ENCODE peak calls at places on chromosomes 11 and 22, in eight cellular contexts. D is brain microvascular endothelial cell, N is AG04450, K is astrocyte of the spinal cord, G is cardiac fibroblast, E is body of pancreas, C is fibroblast of mammary gland, Y is fibroblast of lung. A is an unnamed sample.
A peak's percentile ranks its signal among the peaks of the same experiment; 100 is the strongest.

GRCh38 chr11:68436162-68436888 is 24.2 kb upstream of the PPP6R3 start:
- DNase-seq in N (no peak), Y (no peak), G (no peak), E (no peak), C (no peak), D (no peak), K (no peak), A (no peak)

GRCh38 chr11:66720223-66720898 is 8.7 kb downstream of the SPTBN2 start:
- DNase-seq in G (peak; percentile 17), N (no peak), K (peak; percentile 81), D (peak; percentile 47), E (peak; percentile 98), C (peak; percentile 12), Y (peak; percentile 18), A (peak; percentile 86)

GRCh38 chr22:20494978-20495860 is at the start of gene KLHL22:
- DNase-seq in E (peak; percentile 25), Y (peak; percentile 33), C (peak; percentile 26), G (no peak), N (no peak), K (peak; percentile 53), D (no peak), A (no peak)

GRCh38 chr22:22995166-22995565 is 75.2 kb upstream of the GNAZ start:
- DNase-seq in C (no peak), E (no peak), K (no peak), Y (no peak), G (no peak), N (no peak), D (no peak), A (no peak)

GRCh38 chr11:132177106-132177505 is 806.7 kb downstream of the NTM start:
- DNase-seq in D (peak; percentile 62), E (no peak), G (peak; percentile 68), C (peak; percentile 43), N (peak; percentile 27), Y (peak; percentile 72), K (peak; percentile 71), A (peak; percentile 22)

GRCh38 chr11:2134022-2135010 is 4.9 kb downstream of the IGF2 start:
- DNase-seq in G (no peak), E (no peak), D (no peak), N (no peak), C (no peak), Y (no peak), K (no peak), A (no peak)

GRCh38 chr22:45235851-45236342 is 4.8 kb downstream of the KIAA0930 start:
- DNase-seq in Y (no peak), E (no peak), K (no peak), N (no peak), C (no peak), D (no peak), G (no peak), A (no peak)

GRCh38 chr11:72705442-72706365 is 31.5 kb upstream of the PDE2A start:
- DNase-seq in E (no peak), G (no peak), Y (no peak), C (no peak), N (no peak), D (no peak), K (no peak), A (no peak)

GRCh38 chr11:82802710-82803109 is 69.0 kb upstream of the FAM181B start:
- DNase-seq in K (peak; percentile 12), G (no peak), C (no peak), E (no peak), N (no peak), D (no peak), Y (no peak), A (no peak)

GRCh38 chr11:82810738-82811137 is 77.1 kb upstream of the FAM181B start:
- DNase-seq in K (no peak), G (no peak), Y (no peak), C (no peak), N (no peak), D (no peak), E (no peak), A (no peak)

GRCh38 chr11:82810326-82810725 is 76.7 kb upstream of the FAM181B start:
- DNase-seq in E (no peak), Y (no peak), N (no peak), D (no peak), K (no peak), C (no peak), G (no peak), A (no peak)

GRCh38 chr11:82811369-82811768 is 77.7 kb upstream of the FAM181B start:
- DNase-seq in D (no peak), C (no peak), G (no peak), N (no peak), Y (no peak), E (no peak), K (no peak), A (no peak)

DNA sequence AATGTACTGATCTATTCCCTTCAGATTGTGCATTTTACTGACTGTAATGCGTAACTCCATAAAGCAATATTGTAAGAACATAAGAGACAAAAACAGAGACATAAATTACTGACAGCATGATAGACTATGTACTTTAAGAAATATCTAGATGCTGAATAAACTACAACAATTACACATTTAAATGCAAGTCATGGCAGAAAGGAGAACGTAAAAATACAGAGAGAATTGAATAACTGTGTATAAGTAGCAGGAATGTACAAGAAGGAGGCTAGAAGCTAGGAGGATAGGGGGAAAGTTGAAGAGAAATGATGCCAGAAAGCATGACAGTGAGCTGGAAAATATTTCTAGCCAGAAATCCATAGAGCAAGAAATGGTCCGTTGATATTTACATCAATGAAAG is 74.0 kb upstream of the FAM181B start:
- DNase-seq in Y (no peak), C (no peak), G (no peak), K (no peak), E (no peak), D (no peak), N (no peak), A (no peak)
- TF ChIP-seq CTCF in Y (no peak), C (no peak), G (no peak), K (no peak), E (no peak), D (no peak), N (no peak), A (no peak)

GRCh38 chr11:31810779-31811647 is at the start of gene PAX6:
- DNase-seq in C (peak; percentile 28), K (peak; percentile 96), D (peak; percentile 9), N (no peak), E (peak; percentile 79), Y (no peak), G (peak; percentile 36), A (peak; percentile 99)

GRCh38 chr11:31809543-31809856 is 1.6 kb downstream of the PAX6 start:
- DNase-seq in N (no peak), Y (no peak), C (no peak), D (no peak), G (no peak), E (no peak), K (no peak), A (no peak)

GRCh38 chr11:31808721-31809542 is 2.2 kb downstream of the PAX6 start:
- DNase-seq in Y (no peak), N (no peak), E (no peak), K (no peak), D (no peak), G (no peak), C (no peak), A (no peak)

GRCh38 chr11:31808268-31808667 is 2.9 kb downstream of the PAX6 start:
- DNase-seq in Y (no peak), C (no peak), E (no peak), N (no peak), K (no peak), G (no peak), D (no peak), A (no peak)

DNA sequence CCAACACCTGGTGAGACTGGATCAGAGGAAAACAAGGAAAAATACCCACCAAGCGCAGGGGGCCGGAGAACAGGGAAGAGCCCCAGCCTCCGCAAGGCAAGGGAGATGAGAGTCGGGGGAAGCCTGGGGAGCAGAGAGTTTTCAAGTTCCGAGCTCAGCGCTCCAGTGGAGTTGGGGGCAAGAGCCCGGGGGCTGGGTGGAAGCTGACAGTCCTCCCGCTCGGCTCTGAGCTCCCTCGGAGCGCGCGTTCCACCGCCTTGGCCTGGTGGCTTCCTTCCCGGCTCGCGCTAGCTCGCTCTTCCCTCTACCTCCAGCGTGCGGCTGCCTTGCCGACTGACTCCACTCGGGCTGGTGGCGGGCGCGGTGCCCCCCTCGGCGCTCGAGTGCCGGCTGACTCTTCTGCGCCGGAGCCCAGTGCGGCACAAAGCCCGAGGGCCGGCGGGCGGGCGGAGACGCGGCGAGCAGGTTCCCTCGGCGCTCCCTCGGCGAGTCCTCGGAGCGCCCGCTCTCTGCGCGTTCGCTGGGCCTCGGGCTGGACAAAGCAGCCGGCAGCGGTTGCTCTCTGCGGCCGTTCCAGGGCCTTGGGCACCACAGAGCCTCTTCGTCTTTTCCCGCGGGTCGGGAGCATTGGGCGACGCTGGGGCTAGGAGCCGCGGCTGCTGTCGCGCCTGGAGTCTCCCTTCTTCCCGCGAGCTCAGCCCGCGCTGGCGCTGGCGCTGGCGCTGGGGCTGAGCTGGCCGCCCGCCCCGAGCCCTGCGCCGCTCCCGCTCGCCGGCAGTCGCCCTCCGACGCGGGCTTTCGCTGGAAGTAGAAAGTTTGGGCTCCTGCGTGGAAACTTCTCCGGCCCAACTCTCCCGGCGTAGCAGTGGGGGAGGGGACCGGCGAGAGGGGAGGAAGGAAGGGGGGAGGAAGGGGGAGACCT is 1.0 kb downstream of the PAX6 start:
- DNase-seq in D (no peak), G (peak; percentile 44), E (no peak), K (peak; percentile 62), N (no peak), Y (peak; percentile 32), C (peak; percentile 26), A (no peak)
- H3K4me3 ChIP-seq in D (peak overlapping the region; percentile 41), G (peak overlapping the region; percentile 40), E (no peak overlapping the region), K (peak overlapping the region; percentile 60), N (peak overlapping the region; percentile 41), Y (peak overlapping the region; percentile 53), C (no peak overlapping the region), A (peak overlapping the region; percentile 95)

DNA sequence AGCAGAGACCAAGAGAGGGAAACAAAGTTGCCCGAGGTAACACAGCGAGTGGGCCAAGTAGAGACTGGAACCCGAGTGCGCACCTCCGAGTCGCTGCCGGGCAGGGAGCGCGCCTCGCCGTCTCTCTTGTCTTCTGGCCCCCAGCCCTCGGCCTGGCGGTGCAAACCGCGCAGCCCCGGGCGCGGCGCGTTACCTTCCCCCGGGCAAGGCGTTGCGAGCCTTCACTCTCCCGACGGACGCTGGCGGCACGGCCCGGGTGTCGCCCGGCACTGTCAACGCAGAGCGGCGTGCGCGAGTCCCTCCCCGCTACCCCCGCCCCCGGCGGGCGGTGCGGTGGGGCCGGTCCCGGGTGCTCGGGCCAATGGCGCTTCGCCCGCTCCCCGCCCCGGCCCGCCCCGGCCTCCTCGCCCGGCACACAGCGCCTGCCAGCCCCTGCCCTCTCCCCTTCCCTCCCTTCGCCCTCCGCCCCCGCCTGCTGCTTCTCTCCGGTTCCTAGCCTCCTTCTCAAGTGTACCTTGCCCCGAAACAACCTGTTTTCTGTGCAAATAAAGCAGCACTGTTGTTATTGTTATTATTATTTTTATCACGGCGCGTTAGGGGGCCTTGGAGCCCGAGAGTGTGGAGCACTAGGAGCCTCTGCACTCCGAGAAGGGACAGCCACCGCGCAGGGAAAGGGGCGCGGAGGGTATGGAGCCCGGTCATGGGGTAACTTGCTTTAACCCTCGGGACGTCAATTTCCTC is at the start of gene SYTL2:
- DNase-seq in G (peak; percentile 31), E (peak; percentile 73), C (no peak), Y (peak; percentile 34), D (peak; percentile 18), K (peak; percentile 50), N (no peak), A (no peak)
- TF ChIP-seq CTCF in G (no peak), E (no peak), C (no peak), Y (no peak), D (no peak), K (no peak), N (no peak), A (no peak)

DNA sequence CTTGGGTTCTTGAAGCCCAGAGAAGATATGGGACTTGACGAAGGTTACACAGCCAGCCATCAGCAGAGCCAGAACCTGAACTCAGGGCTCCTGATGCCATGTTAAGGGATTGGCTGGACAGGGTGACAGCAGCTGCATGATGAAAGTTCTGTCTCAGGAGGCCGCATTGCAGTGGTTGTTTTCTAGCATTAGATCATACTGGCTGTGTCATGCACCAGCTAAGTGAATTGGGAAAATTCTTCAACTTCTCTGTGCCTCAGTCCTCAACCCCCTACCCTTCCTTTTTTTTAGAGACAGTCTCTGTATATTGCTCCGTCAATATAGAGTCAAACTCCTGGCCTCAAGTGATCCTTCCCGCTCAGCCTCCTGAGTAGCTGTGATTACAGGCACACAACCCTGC is 5.4 kb upstream of the LTBP3 start:
- DNase-seq in Y (no peak), N (no peak), G (no peak), K (no peak), D (no peak), E (no peak), C (peak; percentile 29), A (no peak)
- H3K4me3 ChIP-seq in Y (no peak overlapping the region), N (no peak overlapping the region), G (no peak overlapping the region), K (no peak overlapping the region), D (no peak overlapping the region), E (no peak overlapping the region), C (no peak overlapping the region), A (no peak overlapping the region)

A was measured in retinal pigment epithelial cell.